ENCODE peak calls at places on chromosomes 11 and 22, in eight cellular contexts. H is HT-29; L is activated CD4-positive, alpha-beta T cell treated with anti-CD3 and anti-CD28 coated beads, Interleukin-2, amount 50 U/mL, for 24 hours; A is HS-27A; S is HTR-8/SVneo; Q is NCI-H526 treated with DMSO at 0.1 percent for 48 hours; F is hippocampal formation; W is AG04450. Z is an unnamed sample.

GRCh38 chr11:14370496-14370895 is 11.5 kb upstream of the RRAS2 start:
- DNase-seq in H (no peak), L (no peak), A (no peak), S (no peak), Q (no peak), F (no peak), W (no peak), Z (no peak)

GRCh38 chr11:116175707-116176106 is 597.1 kb downstream of the BUD13 start:
- DNase-seq in H (no peak), L (no peak), A (no peak), S (no peak), Q (no peak), F (no peak), W (no peak), Z (no peak)

GRCh38 chr22:19719055-19719482 is 4.3 kb upstream of the GP1BB start:
- DNase-seq in H (no peak), L (no peak), A (no peak), S (no peak), Q (no peak), F (no peak), W (no peak), Z (no peak)

GRCh38 chr11:64777449-64778222 is 706 bp downstream of the SF1 start:
- DNase-seq in H (peak), L (peak), A (peak), S (peak), Q (peak), F (peak), W (peak), Z (peak)

GRCh38 chr22:19701420-19702145 is 12.7 kb upstream of the SEPTIN5 start:
- DNase-seq in H (no peak), L (no peak), A (no peak), S (no peak), Q (no peak), F (no peak), W (no peak), Z (no peak)

GRCh38 chr22:50684986-50685385 is 12.4 kb downstream of the SHANK3 start:
- DNase-seq in H (no peak), L (no peak), A (no peak), S (no peak), Q (no peak), F (no peak), W (no peak), Z (no peak)

GRCh38 chr11:32902089-32902665 is 9.6 kb downstream of the QSER1 start:
- DNase-seq in H (no peak), L (no peak), A (no peak), S (no peak), Q (no peak), F (no peak), W (no peak), Z (no peak)

GRCh38 chr11:56841210-56841810 is 92.8 kb upstream of the OR9G4 start:
- DNase-seq in H (peak), L (peak), A (peak), S (peak), Q (peak), F (peak), W (peak), Z (no peak)

GRCh38 chr22:33883961-33884808 is 36.1 kb downstream of the LARGE1 start:
- DNase-seq in H (no peak), L (no peak), A (no peak), S (no peak), Q (no peak), F (no peak), W (no peak), Z (no peak)

GRCh38 chr11:69587454-69588081 is 53.4 kb upstream of the CCND1 start:
- DNase-seq in H (no peak), L (no peak), A (peak), S (peak), Q (no peak), F (no peak), W (peak), Z (no peak)

GRCh38 chr11:33875621-33876294 is 16.1 kb downstream of the LMO2 start:
- DNase-seq in H (no peak), L (no peak), A (no peak), S (no peak), Q (peak), F (no peak), W (no peak), Z (no peak)

GRCh38 chr22:43188829-43189545 is 2.1 kb upstream of the TTLL12 start:
- DNase-seq in H (no peak), L (no peak), A (no peak), S (no peak), Q (no peak), F (no peak), W (no peak), Z (no peak)

GRCh38 chr11:66211100-66211499 is 57.3 kb upstream of the RAB1B start:
- DNase-seq in H (no peak), L (no peak), A (no peak), S (no peak), Q (no peak), F (no peak), W (no peak), Z (no peak)

GRCh38 chr11:4095509-4096230 is 1.1 kb downstream of the RRM1 start:
- DNase-seq in H (peak), L (no peak), A (peak), S (no peak), Q (no peak), F (no peak), W (no peak), Z (no peak)

GRCh38 chr11:90783111-90783510 is 560.3 kb upstream of the CHORDC1 start:
- DNase-seq in H (no peak), L (no peak), A (no peak), S (no peak), Q (no peak), F (no peak), W (no peak), Z (no peak)

GRCh38 chr22:38974170-38974825 is 7.8 kb upstream of the APOBEC3B start:
- DNase-seq in H (no peak), L (no peak), A (no peak), S (no peak), Q (no peak), F (no peak), W (no peak), Z (no peak)

GRCh38 chr11:69437001-69437875 is 44.2 kb upstream of the LINC01488 start:
- DNase-seq in H (peak), L (no peak), A (peak), S (peak), Q (no peak), F (no peak), W (no peak), Z (no peak)

GRCh38 chr11:46235777-46236688 is 41.4 kb upstream of the CREB3L1 start:
- DNase-seq in H (no peak), L (no peak), A (no peak), S (no peak), Q (no peak), F (no peak), W (no peak), Z (no peak)

GRCh38 chr11:79076526-79077115 is 364.2 kb downstream of the TENM4 start:
- DNase-seq in H (peak), L (no peak), A (no peak), S (no peak), Q (no peak), F (no peak), W (no peak), Z (no peak)

GRCh38 chr11:14073821-14074529 is 111.5 kb downstream of the SPON1 start:
- DNase-seq in H (no peak), L (no peak), A (no peak), S (no peak), Q (no peak), F (no peak), W (no peak), Z (no peak)

GRCh38 chr11:44143987-44144909 is 48.8 kb downstream of the EXT2 start:
- DNase-seq in H (no peak), L (no peak), A (no peak), S (no peak), Q (no peak), F (no peak), W (no peak), Z (no peak)

GRCh38 chr11:8309862-8310261 is 46.2 kb upstream of the LMO1 start:
- DNase-seq in H (peak), L (no peak), A (no peak), S (no peak), Q (peak), F (no peak), W (no peak), Z (no peak)

GRCh38 chr11:42974510-42974909 is 337.3 kb upstream of the API5 start:
- DNase-seq in H (no peak), L (no peak), A (no peak), S (no peak), Q (no peak), F (no peak), W (no peak), Z (no peak)

GRCh38 chr11:117058761-117059233 is 39.4 kb downstream of the SIK3 start:
- DNase-seq in H (no peak), L (no peak), A (no peak), S (no peak), Q (no peak), F (no peak), W (no peak), Z (no peak)

GRCh38 chr11:94175545-94175944 is 46.9 kb downstream of the PANX1 start:
- DNase-seq in H (no peak), L (no peak), A (no peak), S (no peak), Q (no peak), F (no peak), W (no peak), Z (no peak)

GRCh38 chr22:29470159-29470855 is 9.7 kb upstream of the NEFH start:
- DNase-seq in H (peak), L (peak), A (no peak), S (peak), Q (peak), F (no peak), W (no peak), Z (peak)

GRCh38 chr11:134453441-134453840 is 41.4 kb upstream of the B3GAT1 start:
- DNase-seq in H (no peak), L (no peak), A (no peak), S (no peak), Q (no peak), F (peak), W (no peak), Z (no peak)

GRCh38 chr11:70595016-70595415 is 196.7 kb downstream of the CTTN start:
- DNase-seq in H (no peak), L (no peak), A (no peak), S (no peak), Q (no peak), F (no peak), W (no peak), Z (no peak)